ENCODE peak calls at places on chromosomes 1 and 21, in seven cellular contexts. I is AG04450, V is lower lobe of right lung, K is tibial artery, M is kidney, Q is fibroblast of pulmonary artery, R is Peyer's patch. X is an unnamed sample.

GRCh38 chr1:157157481-157158190 is 19.4 kb upstream of the ETV3 start:
- DNase-seq in Q (peak), K (no peak), V (no peak), I (no peak), M (no peak), R (no peak), X (no peak)

GRCh38 chr1:63487336-63488065 is 35.5 kb downstream of the ITGB3BP start:
- DNase-seq in Q (peak), I (peak), K (no peak), M (no peak), R (no peak), V (no peak), X (peak)

GRCh38 chr1:45679123-45679522 is 7.2 kb downstream of the GPBP1L1 start:
- DNase-seq in M (no peak), R (no peak), V (no peak), I (no peak), K (no peak), Q (peak), X (no peak)

GRCh38 chr1:204321665-204322064 is 38.1 kb downstream of the PLEKHA6 start:
- DNase-seq in I (no peak), K (no peak), Q (no peak), M (no peak), V (no peak), R (no peak), X (peak)

GRCh38 chr21:38351961-38352521 is 95.2 kb downstream of the KCNJ15 start:
- DNase-seq in I (peak), V (no peak), K (no peak), R (no peak), Q (peak), M (no peak), X (peak)

GRCh38 chr1:46535063-46535462 is 16.4 kb downstream of the KNCN start:
- DNase-seq in R (no peak), V (no peak), Q (no peak), K (no peak), M (peak), I (no peak), X (peak)

GRCh38 chr1:35047188-35047858 is 15.6 kb upstream of the ZMYM6 start:
- DNase-seq in Q (peak), K (no peak), R (no peak), I (peak), V (no peak), M (no peak), X (peak)

GRCh38 chr1:221868894-221869293 is 127.0 kb upstream of the DUSP10 start:
- DNase-seq in V (no peak), M (no peak), K (no peak), Q (peak), R (no peak), I (peak), X (peak)

GRCh38 chr21:14353712-14354111 is 29.2 kb downstream of the HSPA13 start:
- DNase-seq in I (no peak), R (no peak), V (no peak), M (no peak), Q (no peak), K (no peak), X (no peak)

GRCh38 chr21:35316933-35317332 is 267.8 kb upstream of the RUNX1 start:
- DNase-seq in K (no peak), I (no peak), V (no peak), R (no peak), Q (peak), M (no peak), X (peak)
- H3K4me3 ChIP-seq in K (no peak), I (no peak), V (no peak), R (no peak), Q (no peak), M (no peak), X (no peak)

GRCh38 chr1:100443739-100444571 is 91.6 kb downstream of the CDC14A start:
- DNase-seq in K (no peak), R (no peak), V (no peak), M (no peak), Q (peak), I (peak), X (peak)
- TF ChIP-seq CTCF in K (no peak), R (no peak), V (no peak), M (no peak), Q (peak), I (no peak), X (no peak)

GRCh38 chr1:198267056-198267455 is 110.3 kb downstream of the NEK7 start:
- DNase-seq in V (no peak), Q (no peak), K (no peak), I (no peak), R (no peak), M (no peak), X (no peak)
- H3K4me3 ChIP-seq in V (no peak), Q (no peak), K (no peak), I (no peak), R (no peak), M (no peak), X (no peak)

DNA sequence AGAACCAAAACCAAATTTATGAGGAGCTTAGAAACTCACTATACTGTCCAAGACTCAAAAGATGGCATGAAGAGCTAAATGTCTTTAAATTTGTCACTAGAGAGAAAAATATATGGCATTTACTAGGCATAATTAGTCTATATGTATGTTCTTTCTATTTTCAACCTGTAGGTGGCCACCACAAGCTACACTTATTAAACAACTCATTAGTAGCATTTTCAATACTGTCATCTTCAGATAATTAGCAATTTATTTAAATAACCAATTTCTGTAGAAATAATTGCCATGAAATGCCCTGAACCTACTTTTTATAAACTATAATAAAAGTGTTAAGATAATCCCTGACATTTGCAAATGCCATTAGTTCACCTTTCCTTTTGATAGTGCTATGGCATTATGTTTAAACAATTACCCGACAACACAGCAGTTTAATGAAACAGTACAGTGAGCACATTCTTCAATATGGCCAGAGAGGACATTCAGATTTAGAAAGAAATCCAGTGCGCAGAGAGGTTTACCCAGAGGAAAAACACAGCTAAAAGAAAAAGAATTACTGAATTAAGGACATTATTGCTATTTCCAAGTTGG is 522.5 kb downstream of the PTBP2 start:
- DNase-seq in M (no peak), I (no peak), R (no peak), K (no peak), V (no peak), Q (peak), X (peak)
- TF ChIP-seq CTCF in M (no peak), I (peak), R (peak), K (no peak), V (peak), Q (peak), X (peak)

GRCh38 chr1:1407101-1407956 is at the start of gene MRPL20:
- DNase-seq in Q (peak), I (peak), V (peak), K (peak), M (peak), R (peak), X (peak)
- H3K4me3 ChIP-seq in Q (peak), I (peak), V (peak), K (peak), M (peak), R (peak), X (peak)

DNA sequence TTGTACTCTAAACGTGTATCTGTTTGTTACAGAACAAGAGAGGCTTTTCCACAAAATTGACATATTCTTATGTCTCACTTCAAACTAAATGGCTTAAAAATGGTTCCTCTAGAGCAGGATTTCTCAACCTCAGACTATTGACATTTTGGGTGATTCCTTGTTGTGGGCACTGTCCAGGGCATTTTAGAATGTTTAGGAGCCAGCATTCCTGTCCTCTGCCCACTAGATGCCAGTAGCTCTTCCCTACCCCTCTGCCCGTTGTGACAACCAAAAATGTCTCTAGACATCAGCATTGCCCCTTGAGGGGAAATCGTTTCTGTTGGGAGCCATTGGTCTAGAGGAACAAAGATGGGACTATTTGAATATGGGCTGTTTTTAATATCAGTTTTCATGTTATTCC is 17.3 kb downstream of the SMAP2 start:
- DNase-seq in V (no peak), Q (no peak), I (no peak), M (no peak), K (no peak), R (no peak), X (no peak)
- TF ChIP-seq CTCF in V (no peak), Q (no peak), I (no peak), M (no peak), K (no peak), R (no peak), X (no peak)

DNA sequence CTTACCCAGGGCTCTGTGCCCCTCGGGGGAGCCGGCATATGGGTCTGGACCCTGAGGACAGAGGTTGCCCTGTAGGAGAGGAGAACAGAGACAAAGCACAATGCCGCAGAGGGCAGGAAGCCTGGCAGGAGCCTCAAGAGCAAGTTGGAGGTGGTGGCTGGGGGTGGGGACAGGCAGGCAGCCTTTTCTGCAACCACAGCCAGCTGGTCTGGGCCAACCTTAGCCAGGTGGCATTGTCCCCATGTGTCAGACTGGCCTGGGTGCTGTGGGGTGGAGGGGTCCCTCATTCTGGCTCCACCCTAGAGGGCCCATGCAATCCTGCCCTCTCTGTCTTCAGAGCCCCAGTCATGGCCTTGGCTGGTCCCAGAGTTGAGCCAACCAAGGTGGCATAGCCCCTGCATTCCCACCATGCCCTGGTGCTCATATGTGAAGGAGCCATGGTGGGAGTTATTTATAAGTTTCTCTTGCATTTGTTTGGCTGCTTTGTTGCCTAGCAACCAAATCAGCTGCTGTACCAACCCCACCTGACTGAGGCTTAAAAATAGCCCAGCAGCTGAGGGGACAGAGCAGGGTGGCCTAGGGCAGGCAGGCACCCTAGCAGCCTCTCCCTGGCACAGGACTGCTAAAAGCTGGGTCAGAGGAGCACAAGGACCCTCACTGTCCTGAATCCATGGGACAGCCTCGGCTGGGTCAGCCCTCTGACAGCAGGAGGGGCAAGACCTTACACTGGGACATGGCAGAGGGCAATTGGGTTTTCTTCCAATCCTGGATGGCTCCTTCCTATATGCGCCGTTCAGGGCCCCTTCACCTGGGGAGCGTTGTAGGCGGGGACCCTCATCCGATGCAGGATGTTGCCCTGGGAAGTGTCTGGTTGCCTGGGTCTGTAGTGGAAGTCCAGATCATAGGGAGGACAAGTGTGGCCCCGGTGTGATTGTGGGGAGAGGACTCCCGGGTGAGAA is 19.5 kb downstream of the MAP7D1 start:
- DNase-seq in I (no peak), K (peak), Q (peak), V (no peak), M (no peak), R (no peak), X (no peak)
- H3K4me3 ChIP-seq in I (no peak), K (no peak), Q (no peak), V (no peak), M (no peak), R (no peak), X (no peak)